ENCODE peak calls at places on chromosome 10, in five cellular contexts. One of them, this sample, is unnamed.

GRCh38 chr10:131875501-131875900 is 25.3 kb upstream of the PPP2R2D start:
- DNase-seq in GM12878: no peak
- DNase-seq in A549: no peak
- DNase-seq in K562: no peak
- DNase-seq in HepG2: no peak
- DNase-seq in this sample: no peak

GRCh38 chr10:71265618-71266146 is 53.3 kb downstream of the UNC5B start:
- DNase-seq in GM12878: no peak
- DNase-seq in A549: no peak
- DNase-seq in K562: no peak
- DNase-seq in HepG2: no peak
- DNase-seq in this sample: no peak

GRCh38 chr10:34297551-34298370 is 517.3 kb downstream of the PARD3 start:
- DNase-seq in GM12878: no peak
- DNase-seq in A549: no peak
- DNase-seq in K562: no peak
- DNase-seq in HepG2: peak; percentile 85
- DNase-seq in this sample: peak; percentile 37

GRCh38 chr10:126674741-126675515 is 4.4 kb upstream of the C10orf90 start:
- DNase-seq in GM12878: no peak
- DNase-seq in A549: no peak
- DNase-seq in K562: no peak
- DNase-seq in HepG2: no peak
- DNase-seq in this sample: no peak

GRCh38 chr10:124719213-124719851 is 24.8 kb downstream of the FAM53B start:
- DNase-seq in GM12878: peak; percentile 87
- DNase-seq in A549: no peak
- DNase-seq in K562: no peak
- DNase-seq in HepG2: no peak
- DNase-seq in this sample: peak; percentile 71

GRCh38 chr10:116104210-116104932 is 168.6 kb downstream of the GFRA1 start:
- DNase-seq in GM12878: no peak
- DNase-seq in A549: no peak
- DNase-seq in K562: no peak
- DNase-seq in HepG2: no peak
- DNase-seq in this sample: no peak

GRCh38 chr10:80599424-80599847 is 61.7 kb downstream of the SH2D4B start:
- DNase-seq in GM12878: peak; percentile 57
- DNase-seq in A549: peak; percentile 49
- DNase-seq in K562: peak; percentile 87
- DNase-seq in HepG2: peak; percentile 20
- DNase-seq in this sample: peak; percentile 92

GRCh38 chr10:72954596-72955569 is at the start of gene PLA2G12B:
- DNase-seq in GM12878: no peak
- DNase-seq in A549: no peak
- DNase-seq in K562: no peak
- DNase-seq in HepG2: peak; percentile 65
- DNase-seq in this sample: no peak

GRCh38 chr10:133126431-133127290 is 33.4 kb upstream of the KNDC1 start:
- DNase-seq in GM12878: no peak
- DNase-seq in A549: no peak
- DNase-seq in K562: no peak
- DNase-seq in HepG2: no peak
- DNase-seq in this sample: no peak

GRCh38 chr10:116688241-116688711 is 54.1 kb downstream of the HSPA12A start:
- DNase-seq in GM12878: no peak
- DNase-seq in A549: no peak
- DNase-seq in K562: no peak
- DNase-seq in HepG2: no peak
- DNase-seq in this sample: peak; percentile 25

GRCh38 chr10:79274279-79275104 is 72.8 kb upstream of the PPIF start:
- DNase-seq in GM12878: no peak
- DNase-seq in A549: no peak
- DNase-seq in K562: no peak
- DNase-seq in HepG2: no peak
- DNase-seq in this sample: no peak

DNA sequence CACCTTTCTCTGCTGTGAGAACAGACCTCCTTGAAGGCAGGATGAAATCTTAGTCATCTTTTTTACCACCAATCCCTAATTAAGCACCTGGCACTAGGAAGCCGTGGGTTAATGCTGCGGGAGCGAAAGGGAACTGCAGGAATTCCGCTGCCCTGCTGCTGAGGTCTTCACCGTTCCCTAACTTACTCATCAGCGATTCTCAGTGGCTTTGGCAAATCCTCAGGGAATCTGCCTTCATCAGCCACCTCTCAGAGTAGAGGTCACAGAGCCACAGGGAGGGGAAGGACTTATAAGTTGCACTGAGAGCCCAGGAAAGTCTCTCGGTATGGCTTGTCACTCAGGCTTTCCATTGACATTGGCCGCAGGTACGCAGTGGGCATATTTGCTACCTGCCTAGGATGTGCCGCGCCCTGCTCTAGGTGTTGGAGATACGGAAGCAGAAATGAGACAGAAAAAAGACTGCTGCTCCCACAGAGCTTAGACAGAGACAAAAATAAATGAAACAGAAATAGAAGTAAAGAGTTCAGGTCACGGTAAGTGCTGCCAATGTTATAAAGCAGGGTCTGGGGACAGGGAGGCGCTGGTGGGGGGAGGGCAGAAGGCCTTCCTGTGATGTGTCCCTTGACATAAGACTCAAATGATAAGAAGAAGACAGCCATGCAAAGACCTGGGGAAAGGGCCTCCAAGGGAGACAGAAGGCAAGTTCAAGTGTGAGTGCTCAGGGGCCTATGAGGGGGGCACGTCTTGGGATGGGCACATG is 72.6 kb upstream of the OPALIN start:
- DNase-seq in GM12878: no peak
- DNase-seq in A549: no peak
- DNase-seq in K562: no peak
- DNase-seq in HepG2: no peak
- DNase-seq in this sample: no peak
- H3K4me1 ChIP-seq in GM12878: no peaks in the 10 kb centered on the region
- H3K4me1 ChIP-seq in A549: no peaks in the 10 kb centered on the region
- H3K4me1 ChIP-seq in K562: no peaks in the 10 kb centered on the region
- H3K4me1 ChIP-seq in HepG2: no peaks in the 10 kb centered on the region
- H3K4me1 ChIP-seq in this sample: no peaks in the 10 kb centered on the region

GRCh38 chr10:62373995-62374861 is at the start of gene ZNF365:
- DNase-seq in GM12878: no peak
- DNase-seq in A549: peak; percentile 37
- DNase-seq in K562: no peak
- DNase-seq in HepG2: no peak
- DNase-seq in this sample: peak; percentile 78
- TF ChIP-seq JUNB in GM12878: no peak
- TF ChIP-seq JUNB in A549: no peak
- TF ChIP-seq JUNB in K562: no peak
- TF ChIP-seq JUNB in HepG2: no peak
- TF ChIP-seq JUNB in this sample: no peak

GRCh38 chr10:3750352-3750816 is 34.6 kb downstream of the KLF6 start:
- DNase-seq in GM12878: no peak
- DNase-seq in A549: no peak
- DNase-seq in K562: no peak
- DNase-seq in HepG2: no peak
- DNase-seq in this sample: no peak
- H3K4me1 ChIP-seq in GM12878: peaks cover 6% of the 10 kb centered on the region
- H3K4me1 ChIP-seq in A549: peaks cover 13% of the 10 kb centered on the region
- H3K4me1 ChIP-seq in K562: peaks cover 19% of the 10 kb centered on the region
- H3K4me1 ChIP-seq in HepG2: peaks cover 78% of the 10 kb centered on the region
- H3K4me1 ChIP-seq in this sample: peaks cover 5% of the 10 kb centered on the region

GRCh38 chr10:129929343-129930297 is 34.5 kb downstream of the EBF3 start:
- DNase-seq in GM12878: no peak
- DNase-seq in A549: no peak
- DNase-seq in K562: no peak
- DNase-seq in HepG2: no peak
- DNase-seq in this sample: peak; percentile 51
- TF ChIP-seq JUNB in GM12878: no peak
- TF ChIP-seq JUNB in A549: no peak
- TF ChIP-seq JUNB in K562: no peak
- TF ChIP-seq JUNB in HepG2: no peak
- TF ChIP-seq JUNB in this sample: no peak

GRCh38 chr10:106908225-106908624 is 256.3 kb downstream of the SORCS1 start:
- DNase-seq in GM12878: no peak
- DNase-seq in A549: no peak
- DNase-seq in K562: no peak
- DNase-seq in HepG2: no peak
- DNase-seq in this sample: no peak
- H3K4me1 ChIP-seq in GM12878: no peaks in the 10 kb centered on the region
- H3K4me1 ChIP-seq in A549: no peaks in the 10 kb centered on the region
- H3K4me1 ChIP-seq in K562: no peaks in the 10 kb centered on the region
- H3K4me1 ChIP-seq in HepG2: no peaks in the 10 kb centered on the region
- H3K4me1 ChIP-seq in this sample: peaks cover 57% of the 10 kb centered on the region

GRCh38 chr10:130409346-130409745 is 273.2 kb downstream of the GLRX3 start:
- DNase-seq in GM12878: no peak
- DNase-seq in A549: no peak
- DNase-seq in K562: no peak
- DNase-seq in HepG2: no peak
- DNase-seq in this sample: no peak
- TF ChIP-seq JUNB in GM12878: no peak
- TF ChIP-seq JUNB in A549: no peak
- TF ChIP-seq JUNB in K562: no peak
- TF ChIP-seq JUNB in HepG2: no peak
- TF ChIP-seq JUNB in this sample: no peak

DNA sequence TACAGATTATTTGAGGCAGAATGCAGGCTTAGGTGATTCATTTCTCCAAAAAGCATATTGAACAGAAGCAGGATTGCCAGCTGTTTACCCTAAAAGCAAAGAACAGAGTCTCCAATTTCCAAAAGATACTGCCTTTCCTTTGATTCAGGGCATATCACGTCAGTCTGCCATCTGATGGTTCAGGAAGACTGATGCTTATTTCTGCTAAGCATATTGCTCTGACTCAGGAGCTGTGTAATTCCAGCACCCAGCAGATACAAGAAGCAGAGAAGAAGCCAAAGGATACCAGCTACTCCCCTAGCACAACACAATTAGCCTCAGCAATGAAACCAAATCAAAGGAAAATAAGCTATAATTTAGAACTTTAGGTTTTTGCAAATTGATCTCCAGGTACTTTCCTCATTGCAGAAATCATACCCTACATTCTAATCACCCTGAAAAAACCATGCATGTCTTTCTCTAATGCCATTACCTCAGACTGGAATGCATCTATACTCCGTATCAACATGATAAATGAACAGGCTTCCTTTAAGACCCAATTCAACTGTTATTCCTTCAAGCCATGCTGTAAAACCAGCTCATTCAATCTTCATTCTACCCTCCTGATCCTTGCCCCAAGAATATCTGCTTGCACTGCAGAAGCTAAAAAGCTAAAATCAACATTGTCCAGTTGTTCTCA is 55.1 kb downstream of the ABI1 start:
- DNase-seq in GM12878: no peak
- DNase-seq in A549: no peak
- DNase-seq in K562: no peak
- DNase-seq in HepG2: no peak
- DNase-seq in this sample: no peak
- H3K4me1 ChIP-seq in GM12878: peaks cover 35% of the 10 kb centered on the region
- H3K4me1 ChIP-seq in A549: peaks cover 9% of the 10 kb centered on the region
- H3K4me1 ChIP-seq in K562: peaks cover 6% of the 10 kb centered on the region
- H3K4me1 ChIP-seq in HepG2: peaks cover 28% of the 10 kb centered on the region
- H3K4me1 ChIP-seq in this sample: peaks cover 42% of the 10 kb centered on the region

This sample was measured in GM23338.